ENCODE peak calls at places on chromosomes 4 and X, in nine cellular contexts. U, A, M, L, Z, C, H, V and Y are unnamed samples.

GRCh38 chr4:138751290-138751689 is 264.3 kb upstream of the NOCT start:
- DNase-seq in Z (no peak), M (no peak), C (no peak), V (no peak), A (no peak), H (no peak), U (no peak), L (no peak), Y (no peak)

GRCh38 chr4:40515398-40516293 is 114.0 kb downstream of the RBM47 start:
- DNase-seq in V (no peak), A (peak; percentile 91), Z (no peak), M (no peak), U (no peak), C (peak; percentile 59), H (no peak), L (no peak), Y (peak; percentile 32)

GRCh38 chr4:185237185-185237584 is 27.8 kb downstream of the SNX25 start:
- DNase-seq in M (no peak), H (no peak), A (no peak), U (no peak), L (no peak), Z (no peak), C (peak; percentile 66), V (no peak), Y (no peak)

GRCh38 chrX:15619053-15619772 is 18.5 kb upstream of the ACE2 start:
- DNase-seq in L (no peak), C (no peak), V (no peak), A (no peak), H (no peak), U (no peak), M (no peak), Z (no peak), Y (no peak)

GRCh38 chr4:139175647-139176298 is 1.2 kb downstream of the ELF2 start:
- DNase-seq in M (no peak), A (no peak), L (no peak), H (peak; percentile 56), V (no peak), Z (no peak), C (no peak), U (peak; percentile 20), Y (no peak)

GRCh38 chr4:93157984-93158383 is 670.6 kb upstream of the ATOH1 start:
- DNase-seq in L (no peak), C (no peak), H (no peak), V (no peak), Z (no peak), M (no peak), A (no peak), U (no peak), Y (no peak)

GRCh38 chr4:76679691-76680090 is 218.3 kb downstream of the SOWAHB start:
- DNase-seq in V (no peak), H (no peak), U (no peak), A (no peak), C (no peak), Z (no peak), M (no peak), L (no peak), Y (no peak)

GRCh38 chr4:56200275-56200674 is 187.0 kb downstream of the AASDH start:
- DNase-seq in A (no peak), U (no peak), M (no peak), V (no peak), C (no peak), L (no peak), H (no peak), Z (peak; percentile 86), Y (no peak)

GRCh38 chr4:87839309-87839946 is 6.7 kb downstream of the MEPE start:
- DNase-seq in M (peak; percentile 16), A (peak; percentile 24), L (peak; percentile 24), V (no peak), H (no peak), C (peak; percentile 65), U (peak; percentile 17), Z (peak; percentile 56), Y (no peak)

GRCh38 chrX:68299923-68300322 is 133.4 kb downstream of the OPHN1 start:
- DNase-seq in Z (no peak), H (no peak), A (no peak), V (no peak), L (no peak), U (no peak), C (no peak), M (no peak), Y (no peak)

GRCh38 chr4:40608628-40609027 is 21.0 kb downstream of the RBM47 start:
- DNase-seq in H (no peak), L (no peak), C (peak; percentile 42), U (no peak), Z (no peak), V (no peak), M (no peak), A (no peak), Y (no peak)

GRCh38 chr4:77073981-77074865 is 1.6 kb downstream of the CCNI start:
- DNase-seq in H (peak; percentile 25), M (no peak), U (no peak), C (peak; percentile 24), A (no peak), V (no peak), Z (no peak), L (no peak), Y (no peak)

GRCh38 chrX:53080628-53081580 is 1.3 kb upstream of the TSPYL2 start:
- DNase-seq in M (no peak), A (no peak), H (no peak), L (no peak), C (peak; percentile 37), Z (no peak), V (peak; percentile 25), U (no peak), Y (no peak)

GRCh38 chrX:3962511-3963350 is 249.3 kb upstream of the PRKX start:
- DNase-seq in C (peak; percentile 14), V (no peak), L (peak; percentile 24), U (peak; percentile 27), Z (peak; percentile 10), A (peak; percentile 25), M (no peak), H (peak; percentile 18), Y (no peak)

GRCh38 chrX:21529771-21530170 is 128.4 kb downstream of the KLHL34 start:
- DNase-seq in A (no peak), H (no peak), Z (no peak), M (no peak), V (no peak), U (no peak), L (no peak), C (no peak), Y (no peak)

GRCh38 chr4:18039113-18039512 is 17.6 kb upstream of the LCORL start:
- DNase-seq in C (no peak), V (no peak), L (no peak), H (no peak), M (no peak), A (no peak), Z (no peak), U (no peak), Y (no peak)

GRCh38 chrX:1323315-1323714 is 13.3 kb upstream of the IL3RA start:
- DNase-seq in V (peak; percentile 12), A (peak; percentile 79), Z (no peak), H (peak; percentile 38), C (peak; percentile 5), L (peak; percentile 89), U (peak; percentile 13), M (peak; percentile 36), Y (peak; percentile 37)